ENCODE peak calls at places on chromosome 3, in four cellular contexts. A is uterus; L is body of pancreas; V is effector memory CD4-positive, alpha-beta T cell. W is an unnamed sample. For H3K36me3 and H3K4me1, the result is how much of the 10 kb centered on the place peaks cover.

GRCh38 chr3:57112206-57112605 is 51.7 kb downstream of the SPATA12 start:
- DNase-seq in L (no peak), A (no peak), V (no peak), W (no peak)

GRCh38 chr3:53833650-53834049 is 12.6 kb downstream of the CHDH start:
- DNase-seq in A (no peak), V (no peak), L (no peak), W (no peak)

GRCh38 chr3:42699511-42699971 is 3.1 kb downstream of the HHATL start:
- DNase-seq in A (no peak), V (no peak), L (no peak), W (no peak)

GRCh38 chr3:128011140-128011539 is 41.1 kb upstream of the SEC61A1 start:
- DNase-seq in L (peak), V (no peak), A (no peak), W (peak)

GRCh38 chr3:171061749-171062148 is 35.2 kb upstream of the SLC2A2 start:
- DNase-seq in V (no peak), L (no peak), A (no peak), W (no peak)

GRCh38 chr3:137695351-137695750 is 68.8 kb upstream of the SOX14 start:
- DNase-seq in L (no peak), A (no peak), V (no peak), W (no peak)

GRCh38 chr3:12049675-12050074 is 45.5 kb downstream of the SYN2 start:
- DNase-seq in A (no peak), L (no peak), V (no peak), W (no peak)

GRCh38 chr3:65979152-65979551 is 59.6 kb downstream of the MAGI1 start:
- DNase-seq in A (no peak), V (no peak), L (no peak), W (no peak)

GRCh38 chr3:158109295-158109803 is 540 bp upstream of the RSRC1 start:
- DNase-seq in A (no peak), L (no peak), V (no peak), W (no peak)

GRCh38 chr3:141386611-141387110 is 18.4 kb downstream of the ZBTB38 start:
- DNase-seq in A (no peak), L (no peak), V (no peak), W (no peak)

GRCh38 chr3:74862501-74862900 is 248.0 kb upstream of the CNTN3 start:
- DNase-seq in V (no peak), L (no peak), A (no peak), W (no peak)

DNA sequence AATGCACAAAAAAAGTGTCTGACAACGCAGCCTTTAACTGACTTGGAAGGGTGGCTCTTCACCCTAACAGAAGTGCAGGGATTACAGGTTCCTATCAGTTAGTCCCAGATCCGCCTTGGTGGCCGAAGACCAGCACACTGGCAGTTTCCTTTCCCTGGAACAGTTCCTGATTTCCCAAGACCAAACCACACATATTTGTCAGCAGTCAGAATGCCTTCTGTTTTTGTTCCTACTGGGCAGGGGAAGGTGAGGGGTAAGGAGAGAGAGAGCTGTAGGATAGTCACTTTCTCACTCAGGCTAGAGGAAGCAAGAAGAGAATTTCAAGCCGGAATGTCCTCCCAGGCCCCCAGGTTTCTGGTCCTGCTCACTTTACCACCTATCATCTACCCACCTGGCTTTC is 9.2 kb downstream of the CXCR6 start:
- DNase-seq in L (no peak), V (no peak), A (no peak), W (no peak)
- H3K36me3 ChIP-seq in L (under half), V (half or more), A (under half), W (under half)

GRCh38 chr3:114408763-114409162 is 114.9 kb downstream of the TIGIT start:
- DNase-seq in V (no peak), L (no peak), A (no peak), W (no peak)
- H3K4me1 ChIP-seq in V (under half), L (under half), A (under half), W (under half)

GRCh38 chr3:4684117-4684516 is 191.0 kb downstream of the ITPR1 start:
- DNase-seq in L (no peak), V (no peak), A (no peak), W (no peak)

GRCh38 chr3:4686619-4687018 is 193.5 kb downstream of the ITPR1 start:
- DNase-seq in L (no peak), A (no peak), V (no peak), W (no peak)

GRCh38 chr3:4684976-4685375 is 191.8 kb downstream of the ITPR1 start:
- DNase-seq in V (no peak), L (no peak), A (no peak), W (no peak)

GRCh38 chr3:4687167-4687566 is 194.0 kb downstream of the ITPR1 start:
- DNase-seq in A (no peak), V (no peak), L (no peak), W (no peak)

GRCh38 chr3:4685673-4686345 is 192.7 kb downstream of the ITPR1 start:
- DNase-seq in V (no peak), L (no peak), A (no peak), W (no peak)
- H3K36me3 ChIP-seq in V (half or more), L (under half), A (under half), W (under half)

GRCh38 chr3:45595364-45596154 is 1.0 kb downstream of the LIMD1 start:
- DNase-seq in V (no peak), A (no peak), L (peak), W (peak)
- H3K4me1 ChIP-seq in V (half or more), A (under half), L (half or more), W (under half)